ENCODE peak calls at places on chromosomes 7 and 10, in ten cellular contexts. One of them, this sample, is unnamed.

GRCh38 chr10:77949167-77949566 is 22.6 kb upstream of the DLG5 start:
- DNase-seq in Peyer's patch: no peak
- DNase-seq in GM23338: peak; percentile 88
- DNase-seq in breast epithelium: peak; percentile 62
- DNase-seq in kidney: peak; percentile 81
- DNase-seq in PC-9: peak; percentile 94
- DNase-seq in left ventricle myocardium inferior: no peak
- DNase-seq in epithelial cell of esophagus: peak; percentile 98
- DNase-seq in pancreas: no peak
- DNase-seq in endothelial cell of umbilical vein: peak; percentile 18
- DNase-seq in this sample: peak; percentile 26

GRCh38 chr10:88979153-88979562 is 11.4 kb upstream of the FAS start:
- DNase-seq in Peyer's patch: no peak
- DNase-seq in GM23338: no peak
- DNase-seq in breast epithelium: no peak
- DNase-seq in kidney: no peak
- DNase-seq in PC-9: no peak
- DNase-seq in left ventricle myocardium inferior: no peak
- DNase-seq in epithelial cell of esophagus: peak; percentile 51
- DNase-seq in pancreas: no peak
- DNase-seq in endothelial cell of umbilical vein: no peak
- DNase-seq in this sample: no peak

GRCh38 chr7:5695037-5695708 is 86.3 kb downstream of the RNF216 start:
- DNase-seq in Peyer's patch: no peak
- DNase-seq in GM23338: no peak
- DNase-seq in breast epithelium: no peak
- DNase-seq in kidney: peak; percentile 83
- DNase-seq in PC-9: no peak
- DNase-seq in left ventricle myocardium inferior: no peak
- DNase-seq in epithelial cell of esophagus: peak; percentile 26
- DNase-seq in pancreas: no peak
- DNase-seq in endothelial cell of umbilical vein: no peak
- DNase-seq in this sample: no peak

GRCh38 chr7:106127984-106128780 is 16.1 kb upstream of the SYPL1 start:
- DNase-seq in Peyer's patch: no peak
- DNase-seq in GM23338: no peak
- DNase-seq in breast epithelium: no peak
- DNase-seq in kidney: no peak
- DNase-seq in PC-9: no peak
- DNase-seq in left ventricle myocardium inferior: no peak
- DNase-seq in epithelial cell of esophagus: peak; percentile 42
- DNase-seq in pancreas: no peak
- DNase-seq in endothelial cell of umbilical vein: no peak
- DNase-seq in this sample: no peak

GRCh38 chr10:25682203-25682950 is 251.7 kb upstream of the MYO3A start:
- DNase-seq in Peyer's patch: no peak
- DNase-seq in GM23338: peak; percentile 41
- DNase-seq in breast epithelium: no peak
- DNase-seq in kidney: no peak
- DNase-seq in PC-9: no peak
- DNase-seq in left ventricle myocardium inferior: no peak
- DNase-seq in epithelial cell of esophagus: peak; percentile 18
- DNase-seq in pancreas: no peak
- DNase-seq in endothelial cell of umbilical vein: peak; percentile 20
- DNase-seq in this sample: peak; percentile 12

GRCh38 chr7:87316846-87317545 is 28.5 kb upstream of the CROT start:
- DNase-seq in Peyer's patch: no peak
- DNase-seq in GM23338: no peak
- DNase-seq in breast epithelium: no peak
- DNase-seq in kidney: no peak
- DNase-seq in PC-9: peak; percentile 33
- DNase-seq in left ventricle myocardium inferior: no peak
- DNase-seq in epithelial cell of esophagus: peak; percentile 97
- DNase-seq in pancreas: no peak
- DNase-seq in endothelial cell of umbilical vein: peak; percentile 76
- DNase-seq in this sample: peak; percentile 26

GRCh38 chr10:113326160-113327111 is 226.4 kb upstream of the HABP2 start:
- DNase-seq in Peyer's patch: no peak
- DNase-seq in GM23338: peak; percentile 43
- DNase-seq in breast epithelium: no peak
- DNase-seq in kidney: no peak
- DNase-seq in PC-9: peak; percentile 54
- DNase-seq in left ventricle myocardium inferior: no peak
- DNase-seq in epithelial cell of esophagus: peak; percentile 73
- DNase-seq in pancreas: peak; percentile 9
- DNase-seq in endothelial cell of umbilical vein: peak; percentile 42
- DNase-seq in this sample: peak; percentile 67

GRCh38 chr10:86046845-86047460 is 319.6 kb downstream of the GRID1 start:
- DNase-seq in Peyer's patch: no peak
- DNase-seq in GM23338: no peak
- DNase-seq in breast epithelium: no peak
- DNase-seq in kidney: no peak
- DNase-seq in PC-9: no peak
- DNase-seq in left ventricle myocardium inferior: no peak
- DNase-seq in epithelial cell of esophagus: peak; percentile 47
- DNase-seq in pancreas: no peak
- DNase-seq in endothelial cell of umbilical vein: no peak
- DNase-seq in this sample: no peak

GRCh38 chr7:150919160-150919559 is 59.0 kb downstream of the KCNH2 start:
- DNase-seq in Peyer's patch: no peak
- DNase-seq in GM23338: no peak
- DNase-seq in breast epithelium: no peak
- DNase-seq in kidney: no peak
- DNase-seq in PC-9: no peak
- DNase-seq in left ventricle myocardium inferior: no peak
- DNase-seq in epithelial cell of esophagus: no peak
- DNase-seq in pancreas: no peak
- DNase-seq in endothelial cell of umbilical vein: no peak
- DNase-seq in this sample: no peak

GRCh38 chr10:5447611-5448071 is 35.3 kb downstream of the NET1 start:
- DNase-seq in Peyer's patch: no peak
- DNase-seq in GM23338: no peak
- DNase-seq in breast epithelium: no peak
- DNase-seq in kidney: no peak
- DNase-seq in PC-9: no peak
- DNase-seq in left ventricle myocardium inferior: no peak
- DNase-seq in epithelial cell of esophagus: peak; percentile 34
- DNase-seq in pancreas: no peak
- DNase-seq in endothelial cell of umbilical vein: peak; percentile 67
- DNase-seq in this sample: no peak

GRCh38 chr10:5449227-5449626 is 36.9 kb downstream of the NET1 start:
- DNase-seq in Peyer's patch: no peak
- DNase-seq in GM23338: no peak
- DNase-seq in breast epithelium: no peak
- DNase-seq in kidney: no peak
- DNase-seq in PC-9: no peak
- DNase-seq in left ventricle myocardium inferior: no peak
- DNase-seq in epithelial cell of esophagus: no peak
- DNase-seq in pancreas: no peak
- DNase-seq in endothelial cell of umbilical vein: peak; percentile 56
- DNase-seq in this sample: no peak

GRCh38 chr10:5450605-5451384 is 38.4 kb downstream of the NET1 start:
- DNase-seq in Peyer's patch: no peak
- DNase-seq in GM23338: no peak
- DNase-seq in breast epithelium: no peak
- DNase-seq in kidney: no peak
- DNase-seq in PC-9: no peak
- DNase-seq in left ventricle myocardium inferior: no peak
- DNase-seq in epithelial cell of esophagus: no peak
- DNase-seq in pancreas: no peak
- DNase-seq in endothelial cell of umbilical vein: peak; percentile 56
- DNase-seq in this sample: no peak

GRCh38 chr10:5448333-5449048 is 36.1 kb downstream of the NET1 start:
- DNase-seq in Peyer's patch: no peak
- DNase-seq in GM23338: no peak
- DNase-seq in breast epithelium: no peak
- DNase-seq in kidney: no peak
- DNase-seq in PC-9: no peak
- DNase-seq in left ventricle myocardium inferior: no peak
- DNase-seq in epithelial cell of esophagus: no peak
- DNase-seq in pancreas: no peak
- DNase-seq in endothelial cell of umbilical vein: peak; percentile 41
- DNase-seq in this sample: no peak

GRCh38 chr10:5449823-5450222 is 37.5 kb downstream of the NET1 start:
- DNase-seq in Peyer's patch: no peak
- DNase-seq in GM23338: peak; percentile 50
- DNase-seq in breast epithelium: no peak
- DNase-seq in kidney: no peak
- DNase-seq in PC-9: no peak
- DNase-seq in left ventricle myocardium inferior: no peak
- DNase-seq in epithelial cell of esophagus: peak; percentile 76
- DNase-seq in pancreas: no peak
- DNase-seq in endothelial cell of umbilical vein: peak; percentile 78
- DNase-seq in this sample: no peak
- TF ChIP-seq CTCF in Peyer's patch: peak; percentile 13
- TF ChIP-seq CTCF in GM23338: no peak
- TF ChIP-seq CTCF in breast epithelium: peak; percentile 37
- TF ChIP-seq CTCF in kidney: peak; percentile 6
- TF ChIP-seq CTCF in PC-9: no peak
- TF ChIP-seq CTCF in left ventricle myocardium inferior: no peak
- TF ChIP-seq CTCF in epithelial cell of esophagus: peak; percentile 36
- TF ChIP-seq CTCF in pancreas: no peak
- TF ChIP-seq CTCF in endothelial cell of umbilical vein: no peak
- TF ChIP-seq CTCF in this sample: peak; percentile 31

GRCh38 chr7:41005381-41005901 is 697.4 kb downstream of the INHBA start:
- DNase-seq in Peyer's patch: no peak
- DNase-seq in GM23338: no peak
- DNase-seq in breast epithelium: no peak
- DNase-seq in kidney: no peak
- DNase-seq in PC-9: peak; percentile 23
- DNase-seq in left ventricle myocardium inferior: no peak
- DNase-seq in epithelial cell of esophagus: peak; percentile 88
- DNase-seq in pancreas: no peak
- DNase-seq in endothelial cell of umbilical vein: no peak
- DNase-seq in this sample: no peak
- H3K4me3 ChIP-seq in Peyer's patch: no peak overlapping the region
- H3K4me3 ChIP-seq in GM23338: no peak overlapping the region
- H3K4me3 ChIP-seq in breast epithelium: no peak overlapping the region
- H3K4me3 ChIP-seq in kidney: no peak overlapping the region
- H3K4me3 ChIP-seq in PC-9: no peak overlapping the region
- H3K4me3 ChIP-seq in left ventricle myocardium inferior: no peak overlapping the region
- H3K4me3 ChIP-seq in epithelial cell of esophagus: no peak overlapping the region
- H3K4me3 ChIP-seq in pancreas: no peak overlapping the region
- H3K4me3 ChIP-seq in endothelial cell of umbilical vein: no peak overlapping the region
- H3K4me3 ChIP-seq in this sample: no peak overlapping the region

DNA sequence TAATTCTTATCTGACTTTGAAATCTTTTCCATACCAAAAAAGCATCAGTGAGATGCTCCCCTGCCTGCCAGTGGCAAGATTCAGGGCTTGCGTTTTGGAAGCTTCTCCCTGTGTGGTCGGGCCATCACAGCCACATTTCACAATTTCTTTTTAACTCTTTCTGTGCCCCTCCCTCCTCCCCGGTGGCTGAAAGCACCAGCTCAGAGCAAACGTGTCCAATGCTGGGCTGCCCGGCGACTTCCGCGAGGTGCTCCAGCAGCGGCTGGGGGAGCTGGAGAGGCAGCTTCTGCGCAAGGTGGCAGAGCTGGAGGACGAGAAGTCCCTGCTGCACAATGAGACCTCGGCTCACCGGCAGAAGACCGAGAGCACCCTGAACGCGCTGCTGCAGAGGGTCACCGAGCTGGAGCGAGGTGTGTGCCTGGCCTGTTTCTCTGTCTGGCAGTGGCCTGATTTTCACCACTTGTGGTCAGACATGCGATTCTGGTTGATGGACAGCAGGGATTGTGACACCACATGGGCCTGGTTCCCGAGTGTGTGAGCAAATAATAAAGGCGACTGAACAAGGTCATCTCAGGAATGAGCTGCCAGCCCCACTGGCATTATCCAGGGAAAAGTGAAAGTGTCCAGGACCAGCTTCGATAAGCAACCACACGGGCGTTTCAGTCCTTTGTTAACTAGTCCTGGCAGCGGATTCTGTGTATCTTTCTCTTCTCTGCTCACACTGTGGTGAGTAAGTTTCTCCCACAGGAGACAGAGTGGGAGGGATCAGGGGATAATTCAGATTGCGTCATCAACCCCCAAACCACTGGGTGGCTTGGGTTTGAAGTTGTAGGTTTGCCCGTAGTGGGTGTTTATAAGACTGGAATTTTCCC is 2.6 kb downstream of the NPTX2 start:
- DNase-seq in Peyer's patch: no peak
- DNase-seq in GM23338: peak; percentile 66
- DNase-seq in breast epithelium: no peak
- DNase-seq in kidney: no peak
- DNase-seq in PC-9: no peak
- DNase-seq in left ventricle myocardium inferior: peak; percentile 34
- DNase-seq in epithelial cell of esophagus: no peak
- DNase-seq in pancreas: peak; percentile 87
- DNase-seq in endothelial cell of umbilical vein: no peak
- DNase-seq in this sample: no peak
- TF ChIP-seq CTCF in Peyer's patch: no peak
- TF ChIP-seq CTCF in GM23338: no peak
- TF ChIP-seq CTCF in breast epithelium: no peak
- TF ChIP-seq CTCF in kidney: no peak
- TF ChIP-seq CTCF in PC-9: no peak
- TF ChIP-seq CTCF in left ventricle myocardium inferior: no peak
- TF ChIP-seq CTCF in epithelial cell of esophagus: no peak
- TF ChIP-seq CTCF in pancreas: no peak
- TF ChIP-seq CTCF in endothelial cell of umbilical vein: no peak
- TF ChIP-seq CTCF in this sample: no peak

DNA sequence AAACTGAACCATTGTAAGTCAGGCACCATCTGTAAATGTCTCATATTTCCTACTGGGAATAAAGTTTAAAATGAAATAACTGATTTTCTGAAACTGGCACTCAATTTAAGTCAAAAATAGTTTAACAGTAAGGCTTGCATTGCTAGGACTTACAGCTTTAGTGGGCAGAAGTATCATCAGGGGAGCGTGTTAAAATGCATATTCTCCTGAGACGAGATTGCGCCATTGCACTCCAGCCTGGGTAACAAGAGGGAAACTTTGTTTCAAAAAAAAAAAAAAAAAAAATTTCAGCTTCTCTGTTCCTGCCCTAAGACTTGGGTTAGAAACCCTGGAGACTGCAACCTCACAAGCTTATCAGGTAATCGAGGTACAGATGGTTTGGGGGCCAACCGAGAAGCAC is 65.4 kb downstream of the UBE3C start:
- DNase-seq in Peyer's patch: no peak
- DNase-seq in GM23338: no peak
- DNase-seq in breast epithelium: no peak
- DNase-seq in kidney: no peak
- DNase-seq in PC-9: no peak
- DNase-seq in left ventricle myocardium inferior: no peak
- DNase-seq in epithelial cell of esophagus: no peak
- DNase-seq in pancreas: no peak
- DNase-seq in endothelial cell of umbilical vein: no peak
- DNase-seq in this sample: no peak
- H3K4me3 ChIP-seq in Peyer's patch: no peak overlapping the region
- H3K4me3 ChIP-seq in GM23338: no peak overlapping the region
- H3K4me3 ChIP-seq in breast epithelium: no peak overlapping the region
- H3K4me3 ChIP-seq in kidney: no peak overlapping the region
- H3K4me3 ChIP-seq in PC-9: no peak overlapping the region
- H3K4me3 ChIP-seq in left ventricle myocardium inferior: no peak overlapping the region
- H3K4me3 ChIP-seq in epithelial cell of esophagus: no peak overlapping the region
- H3K4me3 ChIP-seq in pancreas: no peak overlapping the region
- H3K4me3 ChIP-seq in endothelial cell of umbilical vein: no peak overlapping the region
- H3K4me3 ChIP-seq in this sample: no peak overlapping the region

DNA sequence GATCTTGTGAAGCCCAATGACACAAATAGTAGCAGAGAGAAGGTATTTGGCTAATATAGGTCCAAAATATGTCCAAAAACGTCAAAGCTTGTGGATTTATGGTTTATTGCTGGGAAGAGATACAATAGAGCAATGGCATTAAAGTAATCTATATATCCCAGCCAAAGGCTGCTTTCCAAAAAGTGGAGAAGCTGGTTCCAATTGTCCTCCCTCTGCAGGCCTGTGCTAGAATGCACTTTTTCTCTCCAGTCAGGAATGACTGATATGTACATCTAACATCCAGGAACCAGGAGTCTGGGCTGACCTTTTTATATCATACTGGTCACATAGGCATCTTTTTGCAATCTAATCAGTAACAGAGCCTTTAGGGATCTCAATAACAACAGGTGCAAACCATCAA is 167.1 kb upstream of the FAM3C start:
- DNase-seq in Peyer's patch: no peak
- DNase-seq in GM23338: peak; percentile 53
- DNase-seq in breast epithelium: no peak
- DNase-seq in kidney: no peak
- DNase-seq in PC-9: no peak
- DNase-seq in left ventricle myocardium inferior: no peak
- DNase-seq in epithelial cell of esophagus: peak; percentile 36
- DNase-seq in pancreas: no peak
- DNase-seq in endothelial cell of umbilical vein: no peak
- DNase-seq in this sample: no peak
- TF ChIP-seq CTCF in Peyer's patch: peak; percentile 12
- TF ChIP-seq CTCF in GM23338: peak; percentile 40
- TF ChIP-seq CTCF in breast epithelium: no peak
- TF ChIP-seq CTCF in kidney: no peak
- TF ChIP-seq CTCF in PC-9: peak; percentile 40
- TF ChIP-seq CTCF in left ventricle myocardium inferior: no peak
- TF ChIP-seq CTCF in epithelial cell of esophagus: peak; percentile 68
- TF ChIP-seq CTCF in pancreas: no peak
- TF ChIP-seq CTCF in endothelial cell of umbilical vein: no peak
- TF ChIP-seq CTCF in this sample: peak; percentile 55